ENCODE peak calls at places on chromosomes 13 and 19, in five cellular contexts. B is neural crest cell, I is left kidney, L is dermis blood vessel endothelial cell, X is type B pancreatic cell. P is an unnamed sample.

GRCh38 chr19:41223431-41224234 is 4.6 kb downstream of the AXL start:
- DNase-seq in B (no peak), I (peak; percentile 80), L (peak; percentile 76), X (no peak), P (no peak)

GRCh38 chr13:49443327-49443688 is 556 bp downstream of the CAB39L start:
- DNase-seq in B (no peak), I (peak; percentile 77), L (peak; percentile 46), X (no peak), P (no peak)

GRCh38 chr13:59458908-59459579 is 704.7 kb downstream of the DIAPH3 start:
- DNase-seq in B (no peak), I (peak; percentile 71), L (peak; percentile 85), X (no peak), P (no peak)

GRCh38 chr19:46875657-46876056 is 14.9 kb downstream of the ARHGAP35 start:
- DNase-seq in B (no peak), I (no peak), L (no peak), X (no peak), P (no peak)

GRCh38 chr19:38970664-38971532 is 4.6 kb downstream of the FBXO17 start:
- DNase-seq in B (no peak), I (no peak), L (no peak), X (no peak), P (no peak)

GRCh38 chr13:89688908-89689307 is 1658.6 kb upstream of the MIR17HG start:
- DNase-seq in B (no peak), I (no peak), L (no peak), X (no peak), P (no peak)

GRCh38 chr13:21395953-21396352 is 63.1 kb downstream of the ZDHHC20 start:
- DNase-seq in B (no peak), I (no peak), L (no peak), X (no peak), P (no peak)

GRCh38 chr19:29624489-29625210 is 18.6 kb downstream of the POP4 start:
- DNase-seq in B (no peak), I (peak; percentile 22), L (no peak), X (no peak), P (no peak)

GRCh38 chr19:658916-659839 is 3.8 kb downstream of the RNF126 start:
- DNase-seq in B (no peak), I (no peak), L (no peak), X (no peak), P (no peak)

GRCh38 chr13:37751025-37751424 is 118.5 kb downstream of the TRPC4 start:
- DNase-seq in B (no peak), I (no peak), L (no peak), X (no peak), P (no peak)

GRCh38 chr13:66345988-66346387 is 884.1 kb downstream of the PCDH9 start:
- DNase-seq in B (no peak), I (no peak), L (no peak), X (no peak), P (no peak)

GRCh38 chr19:44476559-44477408 is 23.5 kb downstream of the ZNF180 start:
- DNase-seq in B (no peak), I (peak; percentile 28), L (peak; percentile 23), X (no peak), P (peak; percentile 28)

GRCh38 chr19:46717034-46717715 is at the start of gene PRKD2:
- DNase-seq in B (peak; percentile 92), I (peak; percentile 95), L (peak; percentile 90), X (peak; percentile 93), P (peak; percentile 82)

GRCh38 chr13:26855921-26856320 is 95.3 kb upstream of the GPR12 start:
- DNase-seq in B (no peak), I (no peak), L (no peak), X (no peak), P (no peak)

GRCh38 chr19:36973021-36973843 is 57.1 kb downstream of the ZNF568 start:
- DNase-seq in B (no peak), I (peak; percentile 98), L (peak; percentile 86), X (no peak), P (peak; percentile 99)

GRCh38 chr13:102317593-102317992 is 84.3 kb downstream of the FGF14 start:
- DNase-seq in B (no peak), I (peak; percentile 48), L (no peak), X (no peak), P (no peak)

GRCh38 chr13:40232321-40232720 is 434.1 kb downstream of the FOXO1 start:
- DNase-seq in B (no peak), I (no peak), L (no peak), X (no peak), P (no peak)

GRCh38 chr19:15296353-15296752 is 36.0 kb downstream of the BRD4 start:
- DNase-seq in B (no peak), I (no peak), L (no peak), X (no peak), P (no peak)

GRCh38 chr13:43331676-43332075 is 308.3 kb downstream of the DNAJC15 start:
- DNase-seq in B (no peak), I (peak; percentile 33), L (no peak), X (no peak), P (no peak)

GRCh38 chr19:34598217-34599155 is 78.5 kb downstream of the SCGB2B2 start:
- DNase-seq in B (no peak), I (no peak), L (no peak), X (no peak), P (no peak)

GRCh38 chr19:2129486-2129885 is 21.9 kb downstream of the AP3D1 start:
- DNase-seq in B (no peak), I (no peak), L (no peak), X (no peak), P (no peak)

GRCh38 chr19:35329323-35329722 is 336 bp downstream of the CD22 start:
- DNase-seq in B (no peak), I (no peak), L (no peak), X (no peak), P (no peak)